ENCODE peak calls at places on chromosomes 2 and 18, in six cellular contexts. One of them, this sample, is unnamed.

GRCh38 chr2:44851518-44851917 is 90.0 kb upstream of the SIX3 start:
- DNase-seq in adipocyte: no peak
- DNase-seq in adrenal gland: no peak
- DNase-seq in right atrium auricular region: no peak
- DNase-seq in AG09319: no peak
- DNase-seq in activated gamma-delta T cell treated with Interleukin-2 at 50 U/mL for 16 hours: no peak
- DNase-seq in this sample: no peak

GRCh38 chr2:9178110-9178904 is 28.3 kb upstream of the ASAP2 start:
- DNase-seq in right atrium auricular region: no peak
- DNase-seq in activated gamma-delta T cell treated with Interleukin-2 at 50 U/mL for 16 hours: no peak
- DNase-seq in AG09319: no peak
- DNase-seq in adipocyte: no peak
- DNase-seq in adrenal gland: no peak
- DNase-seq in this sample: no peak

GRCh38 chr2:990970-991369 is 40.3 kb downstream of the SNTG2 start:
- DNase-seq in AG09319: no peak
- DNase-seq in right atrium auricular region: no peak
- DNase-seq in adrenal gland: no peak
- DNase-seq in activated gamma-delta T cell treated with Interleukin-2 at 50 U/mL for 16 hours: no peak
- DNase-seq in adipocyte: no peak
- DNase-seq in this sample: no peak

GRCh38 chr2:54206596-54206995 is 49.4 kb downstream of the TSPYL6 start:
- DNase-seq in AG09319: no peak
- DNase-seq in adrenal gland: no peak
- DNase-seq in adipocyte: peak; percentile 59
- DNase-seq in right atrium auricular region: no peak
- DNase-seq in activated gamma-delta T cell treated with Interleukin-2 at 50 U/mL for 16 hours: no peak
- DNase-seq in this sample: no peak

GRCh38 chr18:47929681-47930085 is 776 bp downstream of the SMAD2 start:
- DNase-seq in activated gamma-delta T cell treated with Interleukin-2 at 50 U/mL for 16 hours: no peak
- DNase-seq in right atrium auricular region: no peak
- DNase-seq in adrenal gland: no peak
- DNase-seq in AG09319: no peak
- DNase-seq in adipocyte: peak; percentile 73
- DNase-seq in this sample: no peak

GRCh38 chr2:70050631-70051425 is 36.4 kb upstream of the PCBP1 start:
- DNase-seq in right atrium auricular region: no peak
- DNase-seq in adrenal gland: no peak
- DNase-seq in activated gamma-delta T cell treated with Interleukin-2 at 50 U/mL for 16 hours: no peak
- DNase-seq in AG09319: no peak
- DNase-seq in adipocyte: no peak
- DNase-seq in this sample: no peak

GRCh38 chr18:74234326-74235171 is 57.2 kb downstream of the CYB5A start:
- DNase-seq in adipocyte: peak; percentile 80
- DNase-seq in AG09319: no peak
- DNase-seq in activated gamma-delta T cell treated with Interleukin-2 at 50 U/mL for 16 hours: no peak
- DNase-seq in adrenal gland: peak; percentile 67
- DNase-seq in right atrium auricular region: peak; percentile 72
- DNase-seq in this sample: no peak

GRCh38 chr2:60884795-60885194 is 3.4 kb downstream of the REL start:
- DNase-seq in AG09319: no peak
- DNase-seq in adrenal gland: no peak
- DNase-seq in activated gamma-delta T cell treated with Interleukin-2 at 50 U/mL for 16 hours: no peak
- DNase-seq in right atrium auricular region: no peak
- DNase-seq in adipocyte: peak; percentile 54
- DNase-seq in this sample: no peak

GRCh38 chr2:210086930-210087329 is 84.3 kb downstream of the KANSL1L start:
- DNase-seq in adipocyte: no peak
- DNase-seq in right atrium auricular region: no peak
- DNase-seq in activated gamma-delta T cell treated with Interleukin-2 at 50 U/mL for 16 hours: no peak
- DNase-seq in AG09319: no peak
- DNase-seq in adrenal gland: no peak
- DNase-seq in this sample: no peak

GRCh38 chr18:23107718-23108117 is 27.6 kb upstream of the CABLES1 start:
- DNase-seq in right atrium auricular region: no peak
- DNase-seq in adrenal gland: no peak
- DNase-seq in AG09319: no peak
- DNase-seq in activated gamma-delta T cell treated with Interleukin-2 at 50 U/mL for 16 hours: no peak
- DNase-seq in adipocyte: no peak
- DNase-seq in this sample: no peak

GRCh38 chr2:23118894-23119293 is 266.1 kb upstream of the KLHL29 start:
- DNase-seq in adipocyte: no peak
- DNase-seq in AG09319: no peak
- DNase-seq in adrenal gland: no peak
- DNase-seq in right atrium auricular region: no peak
- DNase-seq in activated gamma-delta T cell treated with Interleukin-2 at 50 U/mL for 16 hours: no peak
- DNase-seq in this sample: no peak

GRCh38 chr2:218854860-218855259 is 4.7 kb upstream of the WNT6 start:
- DNase-seq in adipocyte: no peak
- DNase-seq in activated gamma-delta T cell treated with Interleukin-2 at 50 U/mL for 16 hours: no peak
- DNase-seq in adrenal gland: no peak
- DNase-seq in right atrium auricular region: no peak
- DNase-seq in AG09319: no peak
- DNase-seq in this sample: no peak